ENCODE peak calls at places on chromosomes 4 and X, in six cellular contexts. One of them, this sample, is unnamed.

GRCh38 chr4:170875868-170876267 is 786.1 kb upstream of the AADAT start:
- DNase-seq in dorsolateral prefrontal cortex: no peak
- DNase-seq in B cell: no peak
- DNase-seq in hepatocyte: peak
- DNase-seq in testis: no peak
- DNase-seq in AG10803: no peak
- DNase-seq in this sample: no peak

GRCh38 chrX:152074163-152074562 is 64.2 kb downstream of the MAGEA10 start:
- DNase-seq in dorsolateral prefrontal cortex: no peak
- DNase-seq in B cell: no peak
- DNase-seq in AG10803: peak
- DNase-seq in hepatocyte: no peak
- DNase-seq in testis: no peak
- DNase-seq in this sample: no peak

GRCh38 chrX:129361566-129361965 is 161.7 kb downstream of the SMARCA1 start:
- DNase-seq in testis: no peak
- DNase-seq in B cell: no peak
- DNase-seq in dorsolateral prefrontal cortex: no peak
- DNase-seq in hepatocyte: no peak
- DNase-seq in AG10803: peak
- DNase-seq in this sample: no peak

GRCh38 chr4:2258091-2259035 is 3.5 kb downstream of the MXD4 start:
- DNase-seq in AG10803: no peak
- DNase-seq in dorsolateral prefrontal cortex: peak
- DNase-seq in B cell: no peak
- DNase-seq in testis: peak
- DNase-seq in hepatocyte: no peak
- DNase-seq in this sample: peak

GRCh38 chr4:36244257-36245084 is at the start of gene ARAP2:
- DNase-seq in hepatocyte: peak
- DNase-seq in testis: peak
- DNase-seq in dorsolateral prefrontal cortex: no peak
- DNase-seq in AG10803: no peak
- DNase-seq in B cell: peak
- DNase-seq in this sample: peak

GRCh38 chrX:116436358-116436816 is at the start of gene SLC6A14:
- DNase-seq in AG10803: no peak
- DNase-seq in testis: no peak
- DNase-seq in dorsolateral prefrontal cortex: no peak
- DNase-seq in B cell: no peak
- DNase-seq in hepatocyte: peak
- DNase-seq in this sample: no peak

GRCh38 chrX:14010566-14010965 is 19.1 kb downstream of the GEMIN8 start:
- DNase-seq in testis: no peak
- DNase-seq in dorsolateral prefrontal cortex: no peak
- DNase-seq in B cell: no peak
- DNase-seq in hepatocyte: no peak
- DNase-seq in AG10803: no peak
- DNase-seq in this sample: no peak

GRCh38 chr4:16598241-16599224 is 299.9 kb downstream of the LDB2 start:
- DNase-seq in hepatocyte: peak
- DNase-seq in AG10803: peak
- DNase-seq in testis: no peak
- DNase-seq in B cell: no peak
- DNase-seq in dorsolateral prefrontal cortex: no peak
- DNase-seq in this sample: no peak

GRCh38 chr4:111454961-111455360 is 690.3 kb upstream of the FAM241A start:
- DNase-seq in B cell: no peak
- DNase-seq in AG10803: peak
- DNase-seq in hepatocyte: peak
- DNase-seq in dorsolateral prefrontal cortex: no peak
- DNase-seq in testis: no peak
- DNase-seq in this sample: no peak

GRCh38 chrX:15334561-15334960 is 762 bp downstream of the PIGA start:
- DNase-seq in AG10803: peak
- DNase-seq in B cell: no peak
- DNase-seq in hepatocyte: no peak
- DNase-seq in dorsolateral prefrontal cortex: no peak
- DNase-seq in testis: no peak
- DNase-seq in this sample: no peak

GRCh38 chr4:75051431-75051830 is 118.5 kb downstream of the PARM1 start:
- DNase-seq in dorsolateral prefrontal cortex: no peak
- DNase-seq in B cell: no peak
- DNase-seq in AG10803: no peak
- DNase-seq in testis: no peak
- DNase-seq in hepatocyte: no peak
- DNase-seq in this sample: no peak

GRCh38 chrX:68695206-68695845 is 47.9 kb downstream of the STARD8 start:
- DNase-seq in hepatocyte: no peak
- DNase-seq in testis: no peak
- DNase-seq in B cell: no peak
- DNase-seq in dorsolateral prefrontal cortex: no peak
- DNase-seq in AG10803: no peak
- DNase-seq in this sample: no peak

GRCh38 chrX:47098746-47099145 is 20.5 kb downstream of the RGN start:
- DNase-seq in B cell: no peak
- DNase-seq in hepatocyte: no peak
- DNase-seq in AG10803: no peak
- DNase-seq in testis: no peak
- DNase-seq in dorsolateral prefrontal cortex: no peak
- DNase-seq in this sample: no peak

GRCh38 chr4:140720387-140721087 is 35.6 kb downstream of the TBC1D9 start:
- DNase-seq in B cell: peak
- DNase-seq in hepatocyte: no peak
- DNase-seq in AG10803: no peak
- DNase-seq in testis: no peak
- DNase-seq in dorsolateral prefrontal cortex: no peak
- DNase-seq in this sample: no peak

GRCh38 chr4:108493596-108493931 is 126.8 kb upstream of the RPL34 start:
- DNase-seq in hepatocyte: no peak
- DNase-seq in testis: no peak
- DNase-seq in AG10803: no peak
- DNase-seq in B cell: no peak
- DNase-seq in dorsolateral prefrontal cortex: no peak
- DNase-seq in this sample: no peak

GRCh38 chr4:23174179-23174578 is 481.4 kb downstream of the GBA3 start:
- DNase-seq in B cell: no peak
- DNase-seq in AG10803: no peak
- DNase-seq in dorsolateral prefrontal cortex: no peak
- DNase-seq in testis: no peak
- DNase-seq in hepatocyte: no peak
- DNase-seq in this sample: no peak

GRCh38 chr4:56613101-56613862 is 67.8 kb downstream of the HOPX start:
- DNase-seq in hepatocyte: peak
- DNase-seq in AG10803: peak
- DNase-seq in B cell: no peak
- DNase-seq in dorsolateral prefrontal cortex: no peak
- DNase-seq in testis: no peak
- DNase-seq in this sample: no peak

GRCh38 chr4:40980318-40980883 is 230.6 kb downstream of the NSUN7 start:
- DNase-seq in hepatocyte: no peak
- DNase-seq in AG10803: peak
- DNase-seq in dorsolateral prefrontal cortex: no peak
- DNase-seq in testis: no peak
- DNase-seq in B cell: no peak
- DNase-seq in this sample: no peak

GRCh38 chrX:22338740-22339139 is 66.0 kb downstream of the CBLL2 start:
- DNase-seq in B cell: no peak
- DNase-seq in hepatocyte: no peak
- DNase-seq in testis: no peak
- DNase-seq in AG10803: peak
- DNase-seq in dorsolateral prefrontal cortex: no peak
- DNase-seq in this sample: no peak

GRCh38 chr4:185903205-185903604 is 91.2 kb upstream of the SORBS2 start:
- DNase-seq in dorsolateral prefrontal cortex: no peak
- DNase-seq in B cell: no peak
- DNase-seq in AG10803: no peak
- DNase-seq in testis: no peak
- DNase-seq in hepatocyte: no peak
- DNase-seq in this sample: no peak

GRCh38 chr4:13246107-13246506 is 238.0 kb downstream of the RAB28 start:
- DNase-seq in B cell: no peak
- DNase-seq in testis: no peak
- DNase-seq in dorsolateral prefrontal cortex: no peak
- DNase-seq in hepatocyte: no peak
- DNase-seq in AG10803: no peak
- DNase-seq in this sample: no peak

GRCh38 chr4:13243152-13243551 is 241.0 kb downstream of the RAB28 start:
- DNase-seq in hepatocyte: no peak
- DNase-seq in testis: no peak
- DNase-seq in dorsolateral prefrontal cortex: no peak
- DNase-seq in B cell: no peak
- DNase-seq in AG10803: no peak
- DNase-seq in this sample: no peak

GRCh38 chr4:13244342-13244905 is 239.7 kb downstream of the RAB28 start:
- DNase-seq in testis: peak
- DNase-seq in AG10803: no peak
- DNase-seq in dorsolateral prefrontal cortex: no peak
- DNase-seq in hepatocyte: no peak
- DNase-seq in B cell: no peak
- DNase-seq in this sample: no peak

DNA sequence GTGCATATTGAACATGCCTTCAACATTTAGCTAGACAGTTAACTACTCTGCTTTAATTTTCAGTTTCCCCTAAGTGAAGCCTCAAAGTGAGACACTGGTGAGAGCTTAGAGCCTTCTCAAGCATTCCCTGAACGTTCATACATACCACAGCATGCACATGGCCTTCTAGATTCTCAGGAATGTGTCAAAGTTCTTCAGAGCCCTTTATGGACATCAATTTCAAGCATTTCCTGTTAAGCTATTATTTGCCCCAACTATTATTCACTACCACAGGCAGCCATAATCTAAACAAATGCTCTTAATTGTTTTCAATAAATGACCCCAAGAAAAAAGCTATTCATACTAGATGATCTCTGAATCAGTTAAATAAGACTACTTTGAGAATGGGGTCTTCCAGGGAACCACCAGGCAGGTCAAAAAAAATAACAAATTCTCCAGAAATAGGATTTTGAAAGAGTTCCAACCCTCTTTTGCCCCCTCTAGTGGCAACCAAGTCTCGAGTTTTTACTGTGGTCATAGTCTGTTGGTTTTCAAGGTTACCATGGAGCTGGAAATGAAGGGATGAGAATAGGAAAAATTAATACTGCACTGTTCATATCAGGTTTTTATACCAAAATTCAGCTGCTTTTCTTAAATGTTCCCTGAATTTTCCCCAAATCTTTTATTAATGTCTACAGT is 235.4 kb downstream of the RAB28 start:
- DNase-seq in testis: no peak
- DNase-seq in hepatocyte: no peak
- DNase-seq in dorsolateral prefrontal cortex: no peak
- DNase-seq in B cell: no peak
- DNase-seq in AG10803: peak
- DNase-seq in this sample: no peak
- TF ChIP-seq CTCF in testis: no peak
- TF ChIP-seq CTCF in hepatocyte: peak
- TF ChIP-seq CTCF in dorsolateral prefrontal cortex: no peak
- TF ChIP-seq CTCF in B cell: no peak
- TF ChIP-seq CTCF in AG10803: peak
- TF ChIP-seq CTCF in this sample: peak

DNA sequence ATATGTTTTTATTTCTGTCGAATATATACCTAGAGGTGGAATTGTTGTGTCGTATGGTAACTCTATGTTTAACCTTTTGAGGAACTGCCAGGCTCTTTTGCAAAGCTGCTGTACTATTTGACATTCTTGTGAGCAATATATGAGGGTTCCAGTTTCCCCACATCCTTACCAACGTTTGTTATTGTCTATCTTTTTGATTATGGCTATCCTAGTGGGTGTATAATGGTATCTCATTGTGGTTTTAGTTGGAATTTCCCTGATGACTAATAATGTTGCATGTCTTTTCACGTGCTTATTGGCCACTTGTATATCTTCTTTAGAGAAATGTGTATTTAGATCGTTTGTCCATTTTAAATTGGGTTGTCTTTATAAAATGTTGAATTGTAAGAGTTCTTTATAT is 24.5 kb downstream of the REPS2 start:
- DNase-seq in B cell: no peak
- DNase-seq in dorsolateral prefrontal cortex: no peak
- DNase-seq in AG10803: peak
- DNase-seq in testis: no peak
- DNase-seq in hepatocyte: no peak
- DNase-seq in this sample: no peak
- TF ChIP-seq CTCF in B cell: no peak
- TF ChIP-seq CTCF in dorsolateral prefrontal cortex: no peak
- TF ChIP-seq CTCF in AG10803: no peak
- TF ChIP-seq CTCF in testis: no peak
- TF ChIP-seq CTCF in hepatocyte: no peak
- TF ChIP-seq CTCF in this sample: no peak

DNA sequence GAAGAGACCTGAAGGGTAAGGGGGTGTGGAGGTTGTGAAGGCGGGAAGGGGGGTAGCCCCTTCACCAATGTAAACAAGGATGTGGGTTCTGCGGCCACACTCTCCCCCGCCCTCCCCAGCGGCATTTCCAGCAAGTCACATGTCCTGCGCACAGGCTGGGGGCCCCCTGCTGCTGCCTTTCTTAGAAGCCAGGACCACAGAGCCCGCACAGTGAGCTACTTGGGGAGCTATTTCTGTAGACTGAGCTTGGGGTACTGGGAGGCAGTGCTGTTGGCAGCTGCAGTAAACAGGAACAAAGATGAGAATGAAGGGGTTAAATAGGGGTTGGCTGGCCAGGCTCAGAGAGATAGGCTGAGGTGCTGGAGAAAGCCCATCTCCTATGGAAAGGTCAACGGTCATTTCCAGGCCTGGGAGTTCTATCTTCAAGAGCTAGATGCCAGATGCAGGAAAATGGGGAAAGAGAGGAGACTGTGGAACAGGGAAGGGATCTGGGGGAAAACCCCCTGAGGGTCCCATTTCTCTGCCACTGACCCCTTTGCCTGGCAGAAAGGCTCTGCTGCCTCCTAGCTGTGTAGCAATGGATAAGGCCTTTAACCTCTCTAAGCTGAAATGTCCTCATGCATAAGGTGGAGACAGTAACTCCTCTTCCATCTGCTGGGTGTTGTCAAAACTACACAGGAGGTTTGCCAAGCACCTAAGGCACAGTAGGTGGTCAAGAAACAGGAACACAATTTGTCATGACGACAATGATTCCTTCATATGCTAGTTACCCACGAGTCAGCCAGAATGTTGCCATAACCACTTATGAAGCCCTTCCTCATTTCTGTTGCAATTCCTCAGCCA is 18.5 kb upstream of the PIM2 start:
- DNase-seq in hepatocyte: no peak
- DNase-seq in AG10803: no peak
- DNase-seq in dorsolateral prefrontal cortex: no peak
- DNase-seq in testis: peak
- DNase-seq in B cell: peak
- DNase-seq in this sample: no peak
- TF ChIP-seq CTCF in hepatocyte: peak
- TF ChIP-seq CTCF in AG10803: no peak
- TF ChIP-seq CTCF in dorsolateral prefrontal cortex: no peak
- TF ChIP-seq CTCF in testis: no peak
- TF ChIP-seq CTCF in B cell: peak
- TF ChIP-seq CTCF in this sample: no peak

DNA sequence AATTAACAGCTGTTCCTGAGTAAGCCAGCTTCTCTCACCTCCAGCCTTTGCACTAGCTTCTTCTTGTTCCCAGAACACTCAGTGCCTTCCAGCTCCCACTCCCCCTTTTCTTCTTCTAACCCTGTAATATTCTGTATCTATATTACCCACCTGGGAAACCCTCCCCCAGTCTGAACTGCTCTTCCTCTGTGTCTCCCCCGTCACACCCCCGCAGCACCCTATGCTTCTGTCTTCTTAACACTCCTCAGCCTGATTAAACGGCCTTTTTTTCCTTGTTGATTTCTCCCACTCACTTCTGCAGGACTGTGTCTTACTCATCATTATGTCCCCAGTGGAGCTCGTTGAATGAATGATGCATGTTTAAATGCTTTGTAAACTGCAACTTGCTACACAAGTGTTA is 9.0 kb upstream of the LONRF3 start:
- DNase-seq in testis: no peak
- DNase-seq in dorsolateral prefrontal cortex: no peak
- DNase-seq in AG10803: no peak
- DNase-seq in hepatocyte: no peak
- DNase-seq in B cell: no peak
- DNase-seq in this sample: no peak
- TF ChIP-seq CTCF in testis: no peak
- TF ChIP-seq CTCF in dorsolateral prefrontal cortex: no peak
- TF ChIP-seq CTCF in AG10803: no peak
- TF ChIP-seq CTCF in hepatocyte: no peak
- TF ChIP-seq CTCF in B cell: no peak
- TF ChIP-seq CTCF in this sample: no peak